ENCODE peak calls at places on chromosomes 6 and 20, in nine cellular contexts. One of them, this sample, is unnamed.

GRCh38 chr6:41278699-41279405 is 7.6 kb downstream of the TREM1 start:
- DNase-seq in CD8-positive, alpha-beta T cell: peak
- DNase-seq in heart left ventricle: peak
- DNase-seq in GM20000: peak
- DNase-seq in ELF-1: peak
- DNase-seq in NCI-H1694 treated with DMSO at 0.1 percent for 48 hours: no peak
- DNase-seq in mucosa of descending colon: peak
- DNase-seq in T-helper 2 cell: peak
- DNase-seq in A549: peak
- DNase-seq in this sample: peak

GRCh38 chr6:105781248-105781647 is 304.9 kb upstream of the PRDM1 start:
- DNase-seq in CD8-positive, alpha-beta T cell: no peak
- DNase-seq in ELF-1: no peak
- DNase-seq in NCI-H1694 treated with DMSO at 0.1 percent for 48 hours: no peak
- DNase-seq in A549: no peak
- DNase-seq in mucosa of descending colon: no peak
- DNase-seq in T-helper 2 cell: no peak
- DNase-seq in GM20000: no peak
- DNase-seq in heart left ventricle: no peak
- DNase-seq in this sample: no peak

GRCh38 chr6:56808871-56809359 is 146.0 kb upstream of the BEND6 start:
- DNase-seq in T-helper 2 cell: no peak
- DNase-seq in NCI-H1694 treated with DMSO at 0.1 percent for 48 hours: peak
- DNase-seq in GM20000: no peak
- DNase-seq in mucosa of descending colon: no peak
- DNase-seq in ELF-1: peak
- DNase-seq in A549: peak
- DNase-seq in heart left ventricle: no peak
- DNase-seq in CD8-positive, alpha-beta T cell: no peak
- DNase-seq in this sample: no peak

GRCh38 chr20:34951652-34952051 is 4.0 kb downstream of the GSS start:
- DNase-seq in A549: no peak
- DNase-seq in heart left ventricle: no peak
- DNase-seq in ELF-1: no peak
- DNase-seq in NCI-H1694 treated with DMSO at 0.1 percent for 48 hours: no peak
- DNase-seq in CD8-positive, alpha-beta T cell: no peak
- DNase-seq in GM20000: no peak
- DNase-seq in T-helper 2 cell: no peak
- DNase-seq in mucosa of descending colon: no peak
- DNase-seq in this sample: no peak

GRCh38 chr6:41818271-41819054 is 31.0 kb downstream of the TOMM6 start:
- DNase-seq in heart left ventricle: no peak
- DNase-seq in ELF-1: no peak
- DNase-seq in GM20000: no peak
- DNase-seq in mucosa of descending colon: no peak
- DNase-seq in NCI-H1694 treated with DMSO at 0.1 percent for 48 hours: no peak
- DNase-seq in T-helper 2 cell: no peak
- DNase-seq in A549: no peak
- DNase-seq in CD8-positive, alpha-beta T cell: no peak
- DNase-seq in this sample: no peak

GRCh38 chr6:137906020-137906472 is 39.0 kb downstream of the TNFAIP3 start:
- DNase-seq in T-helper 2 cell: no peak
- DNase-seq in A549: no peak
- DNase-seq in heart left ventricle: no peak
- DNase-seq in ELF-1: no peak
- DNase-seq in CD8-positive, alpha-beta T cell: no peak
- DNase-seq in mucosa of descending colon: no peak
- DNase-seq in NCI-H1694 treated with DMSO at 0.1 percent for 48 hours: no peak
- DNase-seq in GM20000: no peak
- DNase-seq in this sample: no peak

GRCh38 chr20:6704132-6704861 is 63.2 kb upstream of the BMP2 start:
- DNase-seq in CD8-positive, alpha-beta T cell: no peak
- DNase-seq in T-helper 2 cell: no peak
- DNase-seq in mucosa of descending colon: peak
- DNase-seq in GM20000: no peak
- DNase-seq in ELF-1: no peak
- DNase-seq in heart left ventricle: no peak
- DNase-seq in NCI-H1694 treated with DMSO at 0.1 percent for 48 hours: no peak
- DNase-seq in A549: peak
- DNase-seq in this sample: peak

GRCh38 chr6:44662461-44663121 is 275.1 kb downstream of the CDC5L start:
- DNase-seq in ELF-1: peak
- DNase-seq in A549: no peak
- DNase-seq in heart left ventricle: no peak
- DNase-seq in T-helper 2 cell: no peak
- DNase-seq in NCI-H1694 treated with DMSO at 0.1 percent for 48 hours: no peak
- DNase-seq in mucosa of descending colon: no peak
- DNase-seq in GM20000: no peak
- DNase-seq in CD8-positive, alpha-beta T cell: no peak
- DNase-seq in this sample: no peak

GRCh38 chr6:167543602-167544506 is 219.0 kb downstream of the TTLL2 start:
- DNase-seq in CD8-positive, alpha-beta T cell: no peak
- DNase-seq in T-helper 2 cell: no peak
- DNase-seq in mucosa of descending colon: peak
- DNase-seq in NCI-H1694 treated with DMSO at 0.1 percent for 48 hours: no peak
- DNase-seq in ELF-1: no peak
- DNase-seq in GM20000: no peak
- DNase-seq in heart left ventricle: peak
- DNase-seq in A549: no peak
- DNase-seq in this sample: no peak

GRCh38 chr6:130417951-130418350 is 52.1 kb downstream of the TMEM200A start:
- DNase-seq in mucosa of descending colon: no peak
- DNase-seq in GM20000: no peak
- DNase-seq in heart left ventricle: no peak
- DNase-seq in T-helper 2 cell: no peak
- DNase-seq in ELF-1: no peak
- DNase-seq in A549: no peak
- DNase-seq in CD8-positive, alpha-beta T cell: no peak
- DNase-seq in NCI-H1694 treated with DMSO at 0.1 percent for 48 hours: no peak
- DNase-seq in this sample: no peak

GRCh38 chr6:157259443-157259842 is 63.9 kb downstream of the TMEM242 start:
- DNase-seq in GM20000: no peak
- DNase-seq in A549: no peak
- DNase-seq in mucosa of descending colon: no peak
- DNase-seq in CD8-positive, alpha-beta T cell: no peak
- DNase-seq in heart left ventricle: peak
- DNase-seq in ELF-1: no peak
- DNase-seq in NCI-H1694 treated with DMSO at 0.1 percent for 48 hours: no peak
- DNase-seq in T-helper 2 cell: no peak
- DNase-seq in this sample: no peak

GRCh38 chr20:44215125-44215524 is 4.6 kb upstream of the OSER1 start:
- DNase-seq in mucosa of descending colon: peak
- DNase-seq in GM20000: peak
- DNase-seq in NCI-H1694 treated with DMSO at 0.1 percent for 48 hours: peak
- DNase-seq in heart left ventricle: peak
- DNase-seq in ELF-1: peak
- DNase-seq in CD8-positive, alpha-beta T cell: peak
- DNase-seq in A549: peak
- DNase-seq in T-helper 2 cell: peak
- DNase-seq in this sample: no peak

GRCh38 chr6:14861491-14861943 is 384.4 kb upstream of the JARID2 start:
- DNase-seq in T-helper 2 cell: no peak
- DNase-seq in A549: no peak
- DNase-seq in CD8-positive, alpha-beta T cell: no peak
- DNase-seq in mucosa of descending colon: no peak
- DNase-seq in ELF-1: peak
- DNase-seq in NCI-H1694 treated with DMSO at 0.1 percent for 48 hours: no peak
- DNase-seq in heart left ventricle: no peak
- DNase-seq in GM20000: no peak
- DNase-seq in this sample: no peak

GRCh38 chr20:3238616-3239025 is 369 bp downstream of the SLC4A11 start:
- DNase-seq in ELF-1: no peak
- DNase-seq in NCI-H1694 treated with DMSO at 0.1 percent for 48 hours: no peak
- DNase-seq in GM20000: peak
- DNase-seq in mucosa of descending colon: peak
- DNase-seq in heart left ventricle: no peak
- DNase-seq in A549: no peak
- DNase-seq in T-helper 2 cell: peak
- DNase-seq in CD8-positive, alpha-beta T cell: peak
- DNase-seq in this sample: no peak

GRCh38 chr6:107154131-107154906 is 39.0 kb upstream of the BEND3 start:
- DNase-seq in heart left ventricle: no peak
- DNase-seq in NCI-H1694 treated with DMSO at 0.1 percent for 48 hours: no peak
- DNase-seq in GM20000: no peak
- DNase-seq in T-helper 2 cell: no peak
- DNase-seq in CD8-positive, alpha-beta T cell: no peak
- DNase-seq in mucosa of descending colon: peak
- DNase-seq in A549: no peak
- DNase-seq in ELF-1: peak
- DNase-seq in this sample: no peak